ENCODE peak calls at places on chromosomes 6 and 20, in five cellular contexts. One of them, this sample, is unnamed.

GRCh38 chr6:3813918-3814317 is 35.3 kb upstream of the FAM50B start:
- DNase-seq in GM04504: no peak
- DNase-seq in kidney glomerular epithelial cell: no peak
- DNase-seq in OCI-LY7: no peak
- DNase-seq in AG04450: no peak
- DNase-seq in this sample: no peak

GRCh38 chr20:37615507-37616425 is 78.1 kb upstream of the CTNNBL1 start:
- DNase-seq in kidney glomerular epithelial cell: peak
- DNase-seq in OCI-LY7: peak
- DNase-seq in GM04504: peak
- DNase-seq in AG04450: no peak
- DNase-seq in this sample: no peak

GRCh38 chr6:17965397-17965796 is 22.0 kb downstream of the KIF13A start:
- DNase-seq in OCI-LY7: no peak
- DNase-seq in GM04504: no peak
- DNase-seq in AG04450: no peak
- DNase-seq in kidney glomerular epithelial cell: peak
- DNase-seq in this sample: no peak

GRCh38 chr6:170281331-170282292 is 9.3 kb downstream of the DLL1 start:
- DNase-seq in OCI-LY7: no peak
- DNase-seq in kidney glomerular epithelial cell: no peak
- DNase-seq in AG04450: no peak
- DNase-seq in GM04504: no peak
- DNase-seq in this sample: no peak

GRCh38 chr6:35059606-35060355 is 81.4 kb downstream of the TCP11 start:
- DNase-seq in GM04504: no peak
- DNase-seq in kidney glomerular epithelial cell: no peak
- DNase-seq in AG04450: no peak
- DNase-seq in OCI-LY7: no peak
- DNase-seq in this sample: no peak

GRCh38 chr6:121441477-121441876 is 6.0 kb downstream of the GJA1 start:
- DNase-seq in OCI-LY7: no peak
- DNase-seq in AG04450: no peak
- DNase-seq in kidney glomerular epithelial cell: no peak
- DNase-seq in GM04504: no peak
- DNase-seq in this sample: no peak

GRCh38 chr20:49398401-49399144 is 83.9 kb downstream of the KCNB1 start:
- DNase-seq in AG04450: no peak
- DNase-seq in kidney glomerular epithelial cell: no peak
- DNase-seq in OCI-LY7: no peak
- DNase-seq in GM04504: no peak
- DNase-seq in this sample: no peak

GRCh38 chr20:55160996-55161395 is 685.6 kb downstream of the DOK5 start:
- DNase-seq in OCI-LY7: no peak
- DNase-seq in GM04504: no peak
- DNase-seq in kidney glomerular epithelial cell: peak
- DNase-seq in AG04450: no peak
- DNase-seq in this sample: no peak

GRCh38 chr6:143052282-143052681 is 8.4 kb upstream of the AIG1 start:
- DNase-seq in OCI-LY7: no peak
- DNase-seq in GM04504: no peak
- DNase-seq in kidney glomerular epithelial cell: no peak
- DNase-seq in AG04450: no peak
- DNase-seq in this sample: no peak

GRCh38 chr20:33862709-33863403 is 51.7 kb downstream of the CHMP4B start:
- DNase-seq in kidney glomerular epithelial cell: peak
- DNase-seq in GM04504: peak
- DNase-seq in AG04450: peak
- DNase-seq in OCI-LY7: peak
- DNase-seq in this sample: peak

GRCh38 chr6:160737934-160738333 is 35.9 kb downstream of the PLG start:
- DNase-seq in kidney glomerular epithelial cell: no peak
- DNase-seq in AG04450: no peak
- DNase-seq in GM04504: no peak
- DNase-seq in OCI-LY7: no peak
- DNase-seq in this sample: no peak

GRCh38 chr20:13105071-13105470 is 96.3 kb downstream of the SPTLC3 start:
- DNase-seq in AG04450: no peak
- DNase-seq in GM04504: no peak
- DNase-seq in kidney glomerular epithelial cell: no peak
- DNase-seq in OCI-LY7: no peak
- DNase-seq in this sample: no peak

GRCh38 chr6:31729979-31730630 is 1.0 kb upstream of the DDAH2 start:
- DNase-seq in AG04450: peak
- DNase-seq in GM04504: peak
- DNase-seq in OCI-LY7: peak
- DNase-seq in kidney glomerular epithelial cell: peak
- DNase-seq in this sample: peak

GRCh38 chr6:92431502-92431901 is 987.9 kb downstream of the EPHA7 start:
- DNase-seq in OCI-LY7: no peak
- DNase-seq in GM04504: no peak
- DNase-seq in AG04450: no peak
- DNase-seq in kidney glomerular epithelial cell: no peak
- DNase-seq in this sample: no peak

GRCh38 chr6:84633771-84634170 is 130.6 kb downstream of the TBX18 start:
- DNase-seq in GM04504: no peak
- DNase-seq in AG04450: no peak
- DNase-seq in kidney glomerular epithelial cell: no peak
- DNase-seq in OCI-LY7: no peak
- DNase-seq in this sample: no peak

GRCh38 chr20:23528867-23529431 is 38.0 kb downstream of the CST8 start:
- DNase-seq in AG04450: no peak
- DNase-seq in GM04504: no peak
- DNase-seq in OCI-LY7: no peak
- DNase-seq in kidney glomerular epithelial cell: no peak
- DNase-seq in this sample: no peak

GRCh38 chr6:102118034-102118433 is 724.5 kb downstream of the GRIK2 start:
- DNase-seq in OCI-LY7: no peak
- DNase-seq in GM04504: no peak
- DNase-seq in kidney glomerular epithelial cell: no peak
- DNase-seq in AG04450: no peak
- DNase-seq in this sample: no peak

GRCh38 chr6:51531623-51532022 is 555.8 kb downstream of the PKHD1 start:
- DNase-seq in OCI-LY7: no peak
- DNase-seq in AG04450: no peak
- DNase-seq in kidney glomerular epithelial cell: no peak
- DNase-seq in GM04504: no peak
- DNase-seq in this sample: no peak

This sample was measured in SK-N-DZ.